ENCODE peak calls at places on chromosomes 7 and 10, in ten cellular contexts. A, V, C, B, Z, X, D, H, T and Q are unnamed samples.

GRCh38 chr7:34080513-34080912 is 175.2 kb downstream of the BMPER start:
- DNase-seq in A (no peak), V (no peak), C (no peak), B (no peak), Z (no peak), X (no peak), D (no peak), H (no peak), T (no peak), Q (no peak)

GRCh38 chr7:106273009-106273695 is 11.6 kb downstream of the NAMPT start:
- DNase-seq in A (no peak), V (no peak), C (no peak), B (no peak), Z (no peak), X (no peak), D (peak; percentile 62), H (no peak), T (no peak), Q (no peak)

GRCh38 chr10:52951819-52952218 is 179.2 kb upstream of the MBL2 start:
- DNase-seq in A (no peak), V (peak; percentile 72), C (peak; percentile 67), B (peak; percentile 68), Z (no peak), X (peak; percentile 59), D (peak; percentile 84), H (peak; percentile 75), T (peak; percentile 43), Q (peak; percentile 70)

GRCh38 chr10:6665847-6666246 is 85.8 kb upstream of the PRKCQ start:
- DNase-seq in A (no peak), V (no peak), C (no peak), B (no peak), Z (no peak), X (no peak), D (no peak), H (no peak), T (no peak), Q (no peak)

GRCh38 chr7:84083846-84084245 is 110.7 kb downstream of the SEMA3A start:
- DNase-seq in A (no peak), V (no peak), C (no peak), B (no peak), Z (no peak), X (no peak), D (no peak), H (no peak), T (no peak), Q (no peak)

GRCh38 chr10:34996843-34997242 is 93.3 kb downstream of the CUL2 start:
- DNase-seq in A (no peak), V (peak; percentile 97), C (peak; percentile 31), B (no peak), Z (no peak), X (no peak), D (no peak), H (no peak), T (peak; percentile 37), Q (no peak)

GRCh38 chr10:25232229-25232628 is 57.4 kb downstream of the GPR158 start:
- DNase-seq in A (no peak), V (no peak), C (no peak), B (no peak), Z (no peak), X (no peak), D (no peak), H (no peak), T (no peak), Q (no peak)

GRCh38 chr7:135768064-135768463 is 19.5 kb upstream of the FAM180A start:
- DNase-seq in A (no peak), V (no peak), C (no peak), B (no peak), Z (no peak), X (no peak), D (no peak), H (no peak), T (no peak), Q (no peak)

GRCh38 chr7:159068893-159069448 is 75.7 kb downstream of the VIPR2 start:
- DNase-seq in A (no peak), V (no peak), C (no peak), B (no peak), Z (no peak), X (no peak), D (no peak), H (no peak), T (no peak), Q (no peak)

GRCh38 chr7:158023157-158023556 is 564.5 kb downstream of the PTPRN2 start:
- DNase-seq in A (no peak), V (no peak), C (no peak), B (no peak), Z (no peak), X (no peak), D (no peak), H (no peak), T (no peak), Q (no peak)

GRCh38 chr7:155369766-155370165 is 72.1 kb downstream of the INSIG1 start:
- DNase-seq in A (no peak), V (no peak), C (no peak), B (no peak), Z (no peak), X (no peak), D (no peak), H (no peak), T (no peak), Q (no peak)

GRCh38 chr10:21304608-21305007 is 220.9 kb downstream of the SKIDA1 start:
- DNase-seq in A (no peak), V (no peak), C (no peak), B (no peak), Z (no peak), X (no peak), D (no peak), H (no peak), T (no peak), Q (no peak)

GRCh38 chr7:23298141-23298851 is 843 bp upstream of the MALSU1 start:
- DNase-seq in A (peak; percentile 9), V (peak; percentile 90), C (peak; percentile 28), B (no peak), Z (no peak), X (peak; percentile 45), D (no peak), H (no peak), T (peak; percentile 27), Q (peak; percentile 57)

GRCh38 chr10:117391436-117392205 is 16.4 kb upstream of the PDZD8 start:
- DNase-seq in A (no peak), V (peak; percentile 75), C (no peak), B (peak; percentile 95), Z (no peak), X (peak; percentile 68), D (no peak), H (no peak), T (peak; percentile 63), Q (no peak)

GRCh38 chr7:70504254-70504653 is 627.7 kb upstream of the GALNT17 start:
- DNase-seq in A (no peak), V (no peak), C (no peak), B (no peak), Z (no peak), X (no peak), D (no peak), H (no peak), T (no peak), Q (no peak)

GRCh38 chr7:140645166-140645565 is 4.6 kb upstream of the DENND2A start:
- DNase-seq in A (no peak), V (no peak), C (no peak), B (no peak), Z (peak; percentile 20), X (no peak), D (no peak), H (no peak), T (no peak), Q (no peak)
- TF ChIP-seq CTCF in A (peak; percentile 29), V (peak; percentile 53), C (peak; percentile 28), B (no peak), Z (no peak), X (no peak), D (peak; percentile 44), H (peak; percentile 31), T (peak; percentile 54), Q (no peak)

GRCh38 chr7:101950450-101951119 is 133.2 kb downstream of the CUX1 start:
- DNase-seq in A (no peak), V (peak; percentile 76), C (peak; percentile 90), B (no peak), Z (no peak), X (no peak), D (no peak), H (no peak), T (peak; percentile 71), Q (no peak)
- TF ChIP-seq CTCF in A (peak; percentile 19), V (peak; percentile 48), C (peak; percentile 28), B (no peak), Z (no peak), X (no peak), D (no peak), H (no peak), T (peak; percentile 35), Q (peak; percentile 16)

DNA sequence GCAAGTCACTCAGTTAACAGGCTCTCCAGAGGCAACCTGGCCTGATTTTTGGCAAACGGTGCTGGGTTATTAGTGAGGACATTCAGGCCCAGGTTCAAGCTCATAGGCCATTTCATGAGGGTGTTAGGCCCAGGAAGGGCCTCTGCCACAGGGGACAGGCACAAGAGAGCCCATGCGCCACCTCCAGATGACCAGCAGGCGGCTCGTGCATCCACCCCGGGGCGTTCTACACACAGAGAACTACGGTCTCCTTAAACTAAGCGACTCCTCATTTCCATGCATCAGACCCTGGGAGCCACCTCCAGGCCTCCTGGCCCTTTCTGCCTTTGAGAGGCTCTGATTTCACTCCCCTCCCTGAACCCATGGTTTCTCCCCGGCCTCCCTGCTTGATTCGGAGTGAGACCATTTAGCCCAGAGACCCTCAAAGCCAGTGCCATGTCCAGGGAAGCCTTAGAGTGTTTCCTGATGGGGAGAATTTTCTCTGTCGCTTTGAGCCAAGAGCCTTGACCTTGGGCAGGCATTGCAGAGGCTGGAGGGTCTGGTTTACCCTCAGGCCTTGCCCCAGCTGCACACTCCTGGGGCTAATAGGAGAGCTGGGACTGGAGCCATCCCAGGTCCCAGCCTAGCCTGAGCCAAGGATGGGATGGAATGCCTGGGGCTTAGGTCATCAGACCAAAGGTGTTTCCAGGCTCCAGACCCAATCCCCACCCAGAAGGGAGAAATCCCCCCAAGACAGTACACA is 188.0 kb downstream of the GRID1 start:
- DNase-seq in A (no peak), V (peak; percentile 2), C (no peak), B (peak; percentile 25), Z (no peak), X (peak; percentile 24), D (peak; percentile 16), H (peak; percentile 61), T (no peak), Q (peak; percentile 49)
- TF ChIP-seq CTCF in A (peak; percentile 34), V (peak; percentile 38), C (no peak), B (no peak), Z (no peak), X (peak; percentile 57), D (peak; percentile 36), H (peak; percentile 64), T (peak; percentile 8), Q (peak; percentile 29)

DNA sequence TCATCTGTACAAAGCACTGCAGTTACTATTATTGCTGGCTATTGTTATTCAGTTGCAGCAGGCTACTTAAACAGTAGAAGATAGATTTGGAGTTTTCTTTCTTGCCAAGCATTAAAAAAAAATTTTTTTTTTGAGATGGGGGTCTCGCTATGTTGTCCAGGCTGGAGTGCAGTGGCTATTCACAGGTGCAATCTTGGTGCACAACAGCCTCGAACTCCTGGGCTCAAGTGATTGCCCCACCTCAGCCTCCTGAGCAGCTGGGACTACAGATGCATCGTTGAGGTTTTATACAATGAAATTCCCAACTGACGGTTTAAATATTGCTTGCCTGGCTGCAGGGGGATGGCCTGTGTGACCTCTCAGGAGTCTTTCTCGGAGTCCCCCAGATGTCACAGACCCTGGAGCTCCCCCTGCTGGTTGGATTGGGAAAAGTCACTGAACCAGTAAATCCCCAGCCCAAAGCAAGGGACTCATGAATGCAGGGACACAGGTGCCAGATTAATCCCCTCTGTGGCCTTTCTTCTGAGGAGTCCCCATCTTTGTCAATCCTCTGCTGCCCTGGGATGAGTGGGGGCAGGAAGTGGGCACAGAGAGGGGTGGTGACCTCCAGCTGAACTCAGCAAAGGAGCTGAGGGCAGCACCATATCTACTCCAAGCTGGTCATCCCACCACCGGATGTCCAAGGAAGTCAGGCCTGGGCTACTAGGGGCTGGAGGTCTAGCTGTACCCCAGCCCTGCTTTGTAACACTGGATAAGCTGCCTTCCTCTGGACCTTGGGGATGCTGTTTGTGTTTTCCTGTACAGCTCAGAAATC is 149.6 kb downstream of the C10orf105 start:
- DNase-seq in A (no peak), V (peak; percentile 60), C (peak; percentile 47), B (peak; percentile 79), Z (peak; percentile 74), X (peak; percentile 53), D (peak; percentile 64), H (peak; percentile 91), T (peak; percentile 24), Q (peak; percentile 87)
- TF ChIP-seq CTCF in A (peak; percentile 84), V (peak; percentile 89), C (peak; percentile 80), B (peak; percentile 86), Z (peak; percentile 78), X (peak; percentile 82), D (peak; percentile 79), H (peak; percentile 81), T (peak; percentile 82), Q (peak; percentile 92)